ENCODE peak calls at places on chromosomes 11 and 22, in nine cellular contexts. One of them, this sample, is unnamed.

GRCh38 chr11:100695911-100696310 is 8.8 kb downstream of the ARHGAP42 start:
- DNase-seq in upper lobe of left lung: no peak
- DNase-seq in GM03348: no peak
- DNase-seq in mammary epithelial cell: no peak
- DNase-seq in AG10803: no peak
- DNase-seq in activated T-cell treated with anti-CD3 and anti-CD28 coated beads for 4 hours: no peak
- DNase-seq in GM13976: no peak
- DNase-seq in GM20000: no peak
- DNase-seq in activated CD8-positive, alpha-beta memory T cell treated with anti-CD3 and anti-CD28 coated beads for 4 hours: no peak
- DNase-seq in this sample: no peak

GRCh38 chr11:31442086-31442485 is 67.3 kb downstream of the IMMP1L start:
- DNase-seq in activated CD8-positive, alpha-beta memory T cell treated with anti-CD3 and anti-CD28 coated beads for 4 hours: no peak
- DNase-seq in GM20000: no peak
- DNase-seq in upper lobe of left lung: no peak
- DNase-seq in activated T-cell treated with anti-CD3 and anti-CD28 coated beads for 4 hours: no peak
- DNase-seq in AG10803: no peak
- DNase-seq in mammary epithelial cell: no peak
- DNase-seq in GM13976: no peak
- DNase-seq in GM03348: no peak
- DNase-seq in this sample: no peak

GRCh38 chr22:37485006-37485713 is 1.0 kb downstream of the MFNG start:
- DNase-seq in activated CD8-positive, alpha-beta memory T cell treated with anti-CD3 and anti-CD28 coated beads for 4 hours: peak
- DNase-seq in mammary epithelial cell: no peak
- DNase-seq in AG10803: no peak
- DNase-seq in GM13976: peak
- DNase-seq in GM03348: no peak
- DNase-seq in GM20000: peak
- DNase-seq in upper lobe of left lung: peak
- DNase-seq in activated T-cell treated with anti-CD3 and anti-CD28 coated beads for 4 hours: peak
- DNase-seq in this sample: no peak

GRCh38 chr11:68022531-68022930 is 8.0 kb upstream of the NDUFS8 start:
- DNase-seq in upper lobe of left lung: no peak
- DNase-seq in GM13976: no peak
- DNase-seq in GM03348: no peak
- DNase-seq in activated T-cell treated with anti-CD3 and anti-CD28 coated beads for 4 hours: no peak
- DNase-seq in GM20000: no peak
- DNase-seq in mammary epithelial cell: no peak
- DNase-seq in activated CD8-positive, alpha-beta memory T cell treated with anti-CD3 and anti-CD28 coated beads for 4 hours: no peak
- DNase-seq in AG10803: no peak
- DNase-seq in this sample: no peak

GRCh38 chr11:114163830-114164401 is 104.4 kb downstream of the ZBTB16 start:
- DNase-seq in GM03348: no peak
- DNase-seq in activated T-cell treated with anti-CD3 and anti-CD28 coated beads for 4 hours: no peak
- DNase-seq in AG10803: no peak
- DNase-seq in mammary epithelial cell: no peak
- DNase-seq in GM20000: no peak
- DNase-seq in GM13976: no peak
- DNase-seq in upper lobe of left lung: no peak
- DNase-seq in activated CD8-positive, alpha-beta memory T cell treated with anti-CD3 and anti-CD28 coated beads for 4 hours: no peak
- DNase-seq in this sample: no peak

GRCh38 chr11:104333977-104334376 is 170.0 kb upstream of the PDGFD start:
- DNase-seq in GM03348: no peak
- DNase-seq in activated CD8-positive, alpha-beta memory T cell treated with anti-CD3 and anti-CD28 coated beads for 4 hours: no peak
- DNase-seq in upper lobe of left lung: no peak
- DNase-seq in mammary epithelial cell: no peak
- DNase-seq in AG10803: no peak
- DNase-seq in GM13976: no peak
- DNase-seq in activated T-cell treated with anti-CD3 and anti-CD28 coated beads for 4 hours: no peak
- DNase-seq in GM20000: no peak
- DNase-seq in this sample: peak

GRCh38 chr22:26610983-26611382 is 6.8 kb downstream of the CRYBB1 start:
- DNase-seq in upper lobe of left lung: no peak
- DNase-seq in GM13976: no peak
- DNase-seq in GM20000: no peak
- DNase-seq in activated CD8-positive, alpha-beta memory T cell treated with anti-CD3 and anti-CD28 coated beads for 4 hours: no peak
- DNase-seq in AG10803: peak
- DNase-seq in GM03348: no peak
- DNase-seq in activated T-cell treated with anti-CD3 and anti-CD28 coated beads for 4 hours: no peak
- DNase-seq in mammary epithelial cell: peak
- DNase-seq in this sample: no peak

GRCh38 chr22:31090217-31091085 is 9.3 kb downstream of the SMTN start:
- DNase-seq in GM03348: no peak
- DNase-seq in mammary epithelial cell: no peak
- DNase-seq in GM13976: no peak
- DNase-seq in activated CD8-positive, alpha-beta memory T cell treated with anti-CD3 and anti-CD28 coated beads for 4 hours: no peak
- DNase-seq in upper lobe of left lung: no peak
- DNase-seq in AG10803: no peak
- DNase-seq in activated T-cell treated with anti-CD3 and anti-CD28 coated beads for 4 hours: no peak
- DNase-seq in GM20000: no peak
- DNase-seq in this sample: no peak

GRCh38 chr22:22043296-22044078 is 60.9 kb upstream of the TOP3B start:
- DNase-seq in activated T-cell treated with anti-CD3 and anti-CD28 coated beads for 4 hours: no peak
- DNase-seq in GM03348: no peak
- DNase-seq in activated CD8-positive, alpha-beta memory T cell treated with anti-CD3 and anti-CD28 coated beads for 4 hours: no peak
- DNase-seq in upper lobe of left lung: no peak
- DNase-seq in AG10803: no peak
- DNase-seq in mammary epithelial cell: no peak
- DNase-seq in GM20000: peak
- DNase-seq in GM13976: peak
- DNase-seq in this sample: no peak

GRCh38 chr11:10666556-10666955 is 27.0 kb downstream of the IRAG1 start:
- DNase-seq in GM03348: no peak
- DNase-seq in mammary epithelial cell: peak
- DNase-seq in GM13976: no peak
- DNase-seq in activated T-cell treated with anti-CD3 and anti-CD28 coated beads for 4 hours: no peak
- DNase-seq in AG10803: peak
- DNase-seq in upper lobe of left lung: no peak
- DNase-seq in activated CD8-positive, alpha-beta memory T cell treated with anti-CD3 and anti-CD28 coated beads for 4 hours: no peak
- DNase-seq in GM20000: no peak
- DNase-seq in this sample: no peak

GRCh38 chr11:68690671-68691401 is 6.5 kb downstream of the GAL start:
- DNase-seq in mammary epithelial cell: no peak
- DNase-seq in GM20000: no peak
- DNase-seq in GM13976: no peak
- DNase-seq in activated CD8-positive, alpha-beta memory T cell treated with anti-CD3 and anti-CD28 coated beads for 4 hours: no peak
- DNase-seq in upper lobe of left lung: no peak
- DNase-seq in AG10803: no peak
- DNase-seq in activated T-cell treated with anti-CD3 and anti-CD28 coated beads for 4 hours: no peak
- DNase-seq in GM03348: no peak
- DNase-seq in this sample: no peak

GRCh38 chr11:131534611-131535010 is 164.2 kb downstream of the NTM start:
- DNase-seq in GM03348: no peak
- DNase-seq in upper lobe of left lung: no peak
- DNase-seq in activated T-cell treated with anti-CD3 and anti-CD28 coated beads for 4 hours: no peak
- DNase-seq in mammary epithelial cell: no peak
- DNase-seq in GM13976: no peak
- DNase-seq in GM20000: no peak
- DNase-seq in activated CD8-positive, alpha-beta memory T cell treated with anti-CD3 and anti-CD28 coated beads for 4 hours: no peak
- DNase-seq in AG10803: no peak
- DNase-seq in this sample: peak

GRCh38 chr22:46358766-46359165 is 23.3 kb downstream of the TRMU start:
- DNase-seq in AG10803: no peak
- DNase-seq in activated CD8-positive, alpha-beta memory T cell treated with anti-CD3 and anti-CD28 coated beads for 4 hours: no peak
- DNase-seq in GM03348: no peak
- DNase-seq in GM13976: no peak
- DNase-seq in activated T-cell treated with anti-CD3 and anti-CD28 coated beads for 4 hours: no peak
- DNase-seq in mammary epithelial cell: no peak
- DNase-seq in GM20000: no peak
- DNase-seq in upper lobe of left lung: no peak
- DNase-seq in this sample: no peak

GRCh38 chr22:33000342-33001280 is 57.6 kb downstream of the SYN3 start:
- DNase-seq in GM13976: peak
- DNase-seq in GM20000: peak
- DNase-seq in GM03348: peak
- DNase-seq in upper lobe of left lung: peak
- DNase-seq in activated T-cell treated with anti-CD3 and anti-CD28 coated beads for 4 hours: peak
- DNase-seq in AG10803: peak
- DNase-seq in activated CD8-positive, alpha-beta memory T cell treated with anti-CD3 and anti-CD28 coated beads for 4 hours: no peak
- DNase-seq in mammary epithelial cell: peak
- DNase-seq in this sample: peak

GRCh38 chr22:46829140-46829891 is 66.9 kb downstream of the TBC1D22A start:
- DNase-seq in mammary epithelial cell: peak
- DNase-seq in GM13976: no peak
- DNase-seq in GM03348: peak
- DNase-seq in activated T-cell treated with anti-CD3 and anti-CD28 coated beads for 4 hours: no peak
- DNase-seq in upper lobe of left lung: no peak
- DNase-seq in activated CD8-positive, alpha-beta memory T cell treated with anti-CD3 and anti-CD28 coated beads for 4 hours: no peak
- DNase-seq in AG10803: peak
- DNase-seq in GM20000: no peak
- DNase-seq in this sample: no peak

GRCh38 chr11:34194576-34195335 is 89.3 kb downstream of the NAT10 start:
- DNase-seq in AG10803: peak
- DNase-seq in mammary epithelial cell: no peak
- DNase-seq in upper lobe of left lung: no peak
- DNase-seq in activated CD8-positive, alpha-beta memory T cell treated with anti-CD3 and anti-CD28 coated beads for 4 hours: no peak
- DNase-seq in GM20000: no peak
- DNase-seq in activated T-cell treated with anti-CD3 and anti-CD28 coated beads for 4 hours: no peak
- DNase-seq in GM03348: peak
- DNase-seq in GM13976: no peak
- DNase-seq in this sample: no peak

GRCh38 chr11:62601114-62601363 is 626 bp downstream of the MTA2 start:
- DNase-seq in GM03348: peak
- DNase-seq in GM20000: no peak
- DNase-seq in upper lobe of left lung: peak
- DNase-seq in activated CD8-positive, alpha-beta memory T cell treated with anti-CD3 and anti-CD28 coated beads for 4 hours: no peak
- DNase-seq in mammary epithelial cell: no peak
- DNase-seq in activated T-cell treated with anti-CD3 and anti-CD28 coated beads for 4 hours: no peak
- DNase-seq in AG10803: peak
- DNase-seq in GM13976: no peak
- DNase-seq in this sample: no peak

GRCh38 chr11:76807206-76807875 is 24.2 kb downstream of the TSKU start:
- DNase-seq in AG10803: peak
- DNase-seq in activated CD8-positive, alpha-beta memory T cell treated with anti-CD3 and anti-CD28 coated beads for 4 hours: peak
- DNase-seq in GM03348: peak
- DNase-seq in mammary epithelial cell: peak
- DNase-seq in activated T-cell treated with anti-CD3 and anti-CD28 coated beads for 4 hours: peak
- DNase-seq in GM20000: peak
- DNase-seq in upper lobe of left lung: peak
- DNase-seq in GM13976: peak
- DNase-seq in this sample: peak

GRCh38 chr11:4821021-4821420 is at the start of gene OR51F2:
- DNase-seq in AG10803: no peak
- DNase-seq in GM03348: no peak
- DNase-seq in GM20000: no peak
- DNase-seq in activated CD8-positive, alpha-beta memory T cell treated with anti-CD3 and anti-CD28 coated beads for 4 hours: no peak
- DNase-seq in activated T-cell treated with anti-CD3 and anti-CD28 coated beads for 4 hours: no peak
- DNase-seq in GM13976: no peak
- DNase-seq in mammary epithelial cell: no peak
- DNase-seq in upper lobe of left lung: no peak
- DNase-seq in this sample: no peak

GRCh38 chr11:66326261-66327111 is 9.6 kb upstream of the CD248 start:
- DNase-seq in upper lobe of left lung: no peak
- DNase-seq in GM03348: peak
- DNase-seq in mammary epithelial cell: no peak
- DNase-seq in activated T-cell treated with anti-CD3 and anti-CD28 coated beads for 4 hours: no peak
- DNase-seq in GM13976: no peak
- DNase-seq in AG10803: peak
- DNase-seq in GM20000: no peak
- DNase-seq in activated CD8-positive, alpha-beta memory T cell treated with anti-CD3 and anti-CD28 coated beads for 4 hours: no peak
- DNase-seq in this sample: no peak

GRCh38 chr22:22351366-22351765 is 106.8 kb downstream of the VPREB1 start:
- DNase-seq in activated T-cell treated with anti-CD3 and anti-CD28 coated beads for 4 hours: no peak
- DNase-seq in mammary epithelial cell: no peak
- DNase-seq in GM20000: no peak
- DNase-seq in AG10803: no peak
- DNase-seq in GM03348: no peak
- DNase-seq in activated CD8-positive, alpha-beta memory T cell treated with anti-CD3 and anti-CD28 coated beads for 4 hours: no peak
- DNase-seq in GM13976: no peak
- DNase-seq in upper lobe of left lung: no peak
- DNase-seq in this sample: no peak